ENCODE peak calls at places on chromosomes 7 and 10, in eight cellular contexts. M is spleen, A is esophagus squamous epithelium, P is right lobe of liver, Z is IMR-90, U is HCT116, E is A549, N is adrenal gland. S is an unnamed sample. For H3K4me1, the result is how much of the 10 kb centered on the place peaks cover.

GRCh38 chr7:150629347-150629746 is 2.8 kb downstream of the GIMAP6 start:
- DNase-seq in M (no peak), A (no peak), P (no peak), Z (no peak), U (no peak), E (no peak), N (peak), S (no peak)

GRCh38 chr7:17560516-17560915 is 262.1 kb downstream of the AHR start:
- DNase-seq in M (no peak), A (no peak), P (no peak), Z (peak), U (no peak), E (peak), N (no peak), S (no peak)

GRCh38 chr10:84194424-84195043 is at the start of gene CDHR1:
- DNase-seq in M (peak), A (no peak), P (peak), Z (no peak), U (no peak), E (no peak), N (no peak), S (no peak)

GRCh38 chr10:126836009-126836408 is 69.2 kb upstream of the DOCK1 start:
- DNase-seq in M (no peak), A (no peak), P (no peak), Z (no peak), U (no peak), E (no peak), N (no peak), S (no peak)

GRCh38 chr7:131557521-131558385 is 1.3 kb upstream of the PODXL start:
- DNase-seq in M (no peak), A (no peak), P (peak), Z (no peak), U (no peak), E (no peak), N (no peak), S (no peak)

GRCh38 chr7:94045566-94045965 is 41.4 kb upstream of the BET1 start:
- DNase-seq in M (no peak), A (no peak), P (no peak), Z (no peak), U (no peak), E (no peak), N (no peak), S (no peak)

GRCh38 chr7:149285581-149285975 is 23.6 kb downstream of the ZNF783 start:
- DNase-seq in M (no peak), A (no peak), P (no peak), Z (peak), U (no peak), E (peak), N (peak), S (no peak)

GRCh38 chr10:69211104-69211503 is 9.0 kb upstream of the HKDC1 start:
- DNase-seq in M (no peak), A (no peak), P (no peak), Z (no peak), U (no peak), E (no peak), N (no peak), S (no peak)

GRCh38 chr7:106283831-106284515 is 810 bp downstream of the NAMPT start:
- DNase-seq in M (no peak), A (no peak), P (peak), Z (peak), U (no peak), E (peak), N (peak), S (peak)

GRCh38 chr10:123394382-123394781 is 240.2 kb downstream of the BUB3 start:
- DNase-seq in M (no peak), A (no peak), P (no peak), Z (no peak), U (no peak), E (no peak), N (no peak), S (no peak)

GRCh38 chr7:50267525-50268041 is 36.9 kb upstream of the IKZF1 start:
- DNase-seq in M (no peak), A (no peak), P (no peak), Z (no peak), U (no peak), E (no peak), N (no peak), S (no peak)
- H3K27ac ChIP-seq in M (peak), A (peak), P (no peak), Z (no peak), U (no peak), E (no peak), N (no peak), S (no peak)

GRCh38 chr10:119406888-119407777 is 135.4 kb downstream of the RGS10 start:
- DNase-seq in M (no peak), A (no peak), P (no peak), Z (no peak), U (no peak), E (no peak), N (no peak), S (no peak)
- H3K4me1 ChIP-seq in M (half or more), A (half or more), P (under half), Z (under half), U (under half), E (under half), N (under half), S (under half)

DNA sequence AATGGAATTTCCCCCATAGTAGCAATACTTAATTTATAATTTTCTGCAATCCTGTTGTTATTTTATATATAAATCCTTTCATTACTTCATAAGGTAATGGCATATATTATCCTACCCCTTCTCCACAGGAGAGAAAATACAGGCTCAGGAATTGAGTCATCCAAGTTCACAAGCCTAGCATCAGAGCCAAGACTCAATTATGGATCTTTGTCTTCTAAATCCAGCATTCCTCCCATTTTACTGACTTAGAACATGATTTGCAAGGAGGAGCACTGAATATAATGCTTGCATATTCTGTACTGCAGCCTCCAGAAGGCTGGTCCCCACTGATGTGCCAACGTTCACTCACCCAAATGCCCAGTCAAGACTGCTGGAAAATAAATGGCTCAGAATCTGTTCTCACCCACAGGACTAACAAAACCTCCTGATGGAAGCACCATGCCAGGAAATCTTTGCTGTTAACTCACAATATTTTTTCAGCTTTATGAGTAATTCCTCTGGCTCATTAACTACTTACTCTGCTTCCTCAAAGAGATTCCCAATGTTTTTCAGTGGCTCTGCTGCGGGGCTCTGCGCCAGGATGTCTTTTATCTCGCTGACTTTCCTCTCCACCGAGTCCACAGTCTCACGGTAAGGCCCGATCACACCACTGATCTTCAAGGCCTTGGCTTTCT is 48.6 kb downstream of the DLD start:
- DNase-seq in M (no peak), A (no peak), P (no peak), Z (peak), U (no peak), E (no peak), N (peak), S (no peak)
- TF ChIP-seq POLR2A in M (no peak), A (no peak), P (no peak), Z (no peak), U (no peak), E (no peak), N (no peak), S (no peak)

GRCh38 chr7:151655555-151655954 is 135.9 kb upstream of the RHEB start:
- DNase-seq in M (no peak), A (no peak), P (no peak), Z (no peak), U (no peak), E (no peak), N (no peak), S (no peak)
- H3K27ac ChIP-seq in M (no peak), A (no peak), P (no peak), Z (no peak), U (no peak), E (no peak), N (no peak), S (no peak)

GRCh38 chr10:30491204-30491603 is 57.2 kb downstream of the MAP3K8 start:
- DNase-seq in M (no peak), A (no peak), P (no peak), Z (peak), U (no peak), E (no peak), N (peak), S (no peak)

GRCh38 chr10:30488319-30488718 is 54.3 kb downstream of the MAP3K8 start:
- DNase-seq in M (no peak), A (no peak), P (no peak), Z (no peak), U (no peak), E (no peak), N (no peak), S (no peak)

GRCh38 chr10:30491832-30492530 is 58.0 kb downstream of the MAP3K8 start:
- DNase-seq in M (no peak), A (no peak), P (no peak), Z (no peak), U (no peak), E (no peak), N (no peak), S (no peak)

GRCh38 chr10:30490289-30491000 is 56.5 kb downstream of the MAP3K8 start:
- DNase-seq in M (no peak), A (no peak), P (no peak), Z (no peak), U (no peak), E (no peak), N (no peak), S (no peak)

DNA sequence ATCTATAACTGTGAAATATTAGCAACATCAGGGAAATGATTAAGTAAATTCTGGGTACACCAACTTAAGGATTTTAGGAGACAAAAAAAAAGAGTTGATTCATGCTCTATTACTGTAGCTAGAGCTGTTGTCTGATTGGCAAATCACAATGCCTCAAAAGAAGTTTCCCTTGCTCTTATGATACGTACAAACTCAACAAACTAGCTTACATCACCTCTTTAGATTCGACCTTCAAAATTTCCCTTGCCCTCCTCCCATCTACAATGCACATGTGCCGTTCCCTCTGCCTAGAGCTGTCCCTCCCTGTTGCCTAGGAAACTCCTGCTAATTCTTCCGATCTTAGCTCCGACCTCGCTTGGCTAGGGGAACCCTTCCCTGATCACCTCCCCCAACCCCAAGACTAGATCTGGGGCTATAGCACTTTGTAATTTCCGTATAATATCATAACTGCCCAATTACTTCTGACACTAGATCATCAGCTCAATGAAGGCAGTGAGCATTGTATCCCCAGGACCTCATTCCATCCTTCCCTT is 55.4 kb downstream of the MAP3K8 start:
- DNase-seq in M (no peak), A (no peak), P (no peak), Z (no peak), U (no peak), E (no peak), N (no peak), S (no peak)
- H3K4me1 ChIP-seq in M (half or more), A (under half), P (under half), Z (under half), U (under half), E (under half), N (under half), S (under half)

DNA sequence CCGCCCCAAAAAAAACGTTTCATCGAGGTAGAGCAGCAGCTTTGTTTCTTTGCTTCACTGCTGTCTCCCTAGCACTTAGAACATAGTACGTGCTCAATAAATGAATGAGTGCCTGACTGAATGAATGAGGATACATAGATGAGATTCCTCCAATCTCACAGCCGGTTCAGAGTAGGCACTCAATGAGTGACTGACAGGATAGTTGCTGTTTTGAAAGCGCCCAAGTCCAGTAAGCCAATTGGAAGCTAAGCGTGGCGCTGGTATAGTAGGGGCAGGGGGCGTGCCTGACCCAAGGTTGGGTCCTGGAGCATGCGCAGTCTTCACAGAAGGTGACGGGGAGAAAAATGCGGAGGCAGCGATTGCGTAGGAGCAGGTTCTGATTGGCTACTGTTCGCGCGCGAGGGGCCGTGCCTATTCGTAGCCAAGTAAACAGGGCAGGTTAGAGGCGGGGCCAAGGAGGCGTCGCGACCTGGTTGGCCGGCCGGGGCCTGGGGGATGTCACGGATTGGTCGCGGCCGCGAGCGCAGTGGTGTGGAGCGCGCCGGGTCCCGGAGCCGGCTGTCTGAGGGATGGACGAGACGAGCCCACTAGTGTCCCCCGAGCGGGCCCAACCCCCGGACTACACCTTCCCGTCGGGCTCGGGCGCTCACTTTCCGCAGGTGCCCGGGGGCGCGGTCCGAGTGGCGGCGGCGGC is at the start of gene PI4K2A:
- DNase-seq in M (peak), A (peak), P (peak), Z (peak), U (peak), E (peak), N (peak), S (peak)
- TF ChIP-seq POLR2A in M (peak), A (peak), P (peak), Z (peak), U (no peak), E (peak), N (peak), S (peak)

DNA sequence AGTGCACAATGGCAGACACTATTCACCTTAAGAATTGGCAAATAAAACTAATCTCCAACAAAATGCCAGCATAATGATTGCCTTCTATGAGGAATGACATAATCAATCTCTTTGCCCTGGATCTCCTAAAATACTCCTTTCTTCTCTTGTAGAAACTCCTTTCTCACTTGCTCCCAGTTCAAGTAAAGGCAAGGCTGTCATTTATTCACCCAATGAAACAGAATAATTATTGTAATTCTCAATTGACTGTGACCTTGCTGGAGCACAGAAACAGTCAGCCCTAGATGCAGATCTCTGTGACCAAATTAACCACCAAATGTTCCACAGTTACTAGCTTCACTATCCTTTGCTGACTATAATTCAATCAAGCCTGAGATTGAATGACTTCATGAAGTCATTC is 99.3 kb downstream of the SEMA3C start:
- DNase-seq in M (no peak), A (no peak), P (no peak), Z (no peak), U (no peak), E (no peak), N (no peak), S (no peak)
- H3K27ac ChIP-seq in M (no peak), A (no peak), P (no peak), Z (no peak), U (no peak), E (no peak), N (no peak), S (no peak)

GRCh38 chr7:26180792-26181198 is 19.8 kb downstream of the HNRNPA2B1 start:
- DNase-seq in M (no peak), A (no peak), P (no peak), Z (no peak), U (no peak), E (no peak), N (peak), S (no peak)

GRCh38 chr7:26181474-26182227 is 18.9 kb downstream of the HNRNPA2B1 start:
- DNase-seq in M (no peak), A (no peak), P (no peak), Z (no peak), U (no peak), E (no peak), N (no peak), S (no peak)

GRCh38 chr7:26182283-26182682 is 18.3 kb downstream of the HNRNPA2B1 start:
- DNase-seq in M (no peak), A (no peak), P (no peak), Z (no peak), U (no peak), E (no peak), N (peak), S (no peak)

GRCh38 chr7:26182706-26183105 is 17.8 kb downstream of the HNRNPA2B1 start:
- DNase-seq in M (peak), A (no peak), P (no peak), Z (no peak), U (no peak), E (no peak), N (peak), S (no peak)

DNA sequence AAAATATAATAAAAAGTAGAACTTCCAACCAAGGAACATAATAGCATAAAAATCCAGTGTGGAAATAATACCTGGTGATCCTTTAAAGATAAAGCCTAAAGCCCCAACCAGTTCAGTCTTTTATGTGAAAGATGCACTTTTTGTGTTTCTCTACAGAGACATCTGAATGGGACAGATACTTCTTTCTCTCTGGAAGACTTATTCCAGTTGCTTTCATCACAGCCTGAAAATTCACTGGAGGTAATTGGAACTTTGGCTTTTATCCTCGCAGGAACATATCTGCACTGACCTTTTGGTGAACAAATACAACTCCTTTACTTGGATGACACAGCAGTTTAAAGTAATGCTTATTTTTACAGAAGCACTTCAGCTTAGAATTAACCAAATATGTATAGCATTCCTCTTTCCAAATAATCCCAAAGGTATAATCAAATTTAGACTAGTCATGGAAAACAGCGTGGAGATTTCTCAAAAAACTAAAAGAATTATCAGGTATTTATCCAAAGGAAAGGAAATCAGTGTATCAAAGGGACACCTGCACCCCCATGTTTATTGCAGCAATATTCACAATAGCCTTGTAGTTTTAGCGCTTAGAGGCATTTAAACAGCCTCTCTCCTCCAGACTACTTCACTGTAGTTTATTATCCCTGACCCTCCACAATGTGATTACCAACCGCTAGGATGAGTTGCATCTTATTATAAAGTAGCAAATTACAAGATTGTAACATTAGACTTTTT is 16.8 kb downstream of the HNRNPA2B1 start:
- DNase-seq in M (no peak), A (no peak), P (no peak), Z (no peak), U (no peak), E (no peak), N (no peak), S (no peak)
- H3K4me1 ChIP-seq in M (half or more), A (under half), P (under half), Z (under half), U (under half), E (half or more), N (under half), S (under half)

GRCh38 chr7:47480576-47481538 is 101.1 kb downstream of the TNS3 start:
- DNase-seq in M (no peak), A (no peak), P (no peak), Z (no peak), U (no peak), E (no peak), N (peak), S (no peak)
- TF ChIP-seq POLR2A in M (no peak), A (no peak), P (no peak), Z (no peak), U (no peak), E (no peak), N (no peak), S (no peak)

DNA sequence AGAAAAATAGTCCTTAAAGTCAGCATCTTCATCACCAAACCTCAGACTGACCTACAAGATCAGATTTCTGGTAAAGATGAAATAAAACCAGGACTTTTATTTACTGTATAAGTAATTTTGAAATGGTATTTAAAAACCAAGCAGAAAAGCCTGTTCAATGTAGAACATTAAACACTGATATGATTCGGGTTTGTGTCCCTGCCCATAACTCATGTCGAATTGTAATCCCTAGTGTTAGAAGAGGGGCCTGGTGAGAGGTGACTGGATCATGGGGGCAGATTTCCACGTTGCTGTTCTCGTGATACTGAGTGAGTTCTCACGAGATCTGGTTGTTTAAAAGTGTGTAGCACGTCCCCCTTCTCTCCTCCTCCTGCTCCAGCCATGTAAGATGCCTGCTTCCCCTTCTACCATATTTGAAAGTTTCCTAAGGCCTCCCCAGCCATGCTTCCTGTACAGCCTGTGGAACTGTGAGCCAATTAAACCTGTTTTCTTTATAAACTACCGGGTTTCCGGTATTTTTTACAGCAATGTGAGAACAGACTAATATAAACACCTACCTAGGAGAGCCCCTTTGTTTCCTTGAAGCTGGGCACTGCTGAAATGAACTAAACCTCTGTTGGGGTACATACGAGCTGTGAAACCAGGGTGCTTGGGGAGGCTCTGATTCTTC is 120.1 kb downstream of the KMT2E start:
- DNase-seq in M (no peak), A (no peak), P (no peak), Z (no peak), U (no peak), E (no peak), N (no peak), S (no peak)
- H3K27ac ChIP-seq in M (no peak), A (no peak), P (no peak), Z (no peak), U (no peak), E (no peak), N (no peak), S (no peak)

S was measured in gastrocnemius medialis.